ENCODE peak calls at places on chromosomes 7 and 10, in seven cellular contexts. K, V, X, C, U, R and D are unnamed samples.

GRCh38 chr10:102072867-102073527 is 7.8 kb downstream of the HPS6 start:
- DNase-seq in X (peak), C (peak), V (peak), R (peak), K (peak), U (peak), D (peak)

GRCh38 chr7:56105508-56105907 is 768 bp downstream of the CHCHD2 start:
- DNase-seq in C (peak), V (no peak), X (no peak), K (no peak), R (peak), U (no peak), D (peak)

GRCh38 chr10:124866812-124867211 is 65.2 kb downstream of the ABRAXAS2 start:
- DNase-seq in U (no peak), K (no peak), V (no peak), R (no peak), C (no peak), X (no peak), D (no peak)

GRCh38 chr10:68043030-68043429 is 32.1 kb downstream of the HERC4 start:
- DNase-seq in C (no peak), V (no peak), U (no peak), K (no peak), R (peak), X (no peak), D (peak)

GRCh38 chr10:67772894-67773511 is 65.0 kb downstream of the DNAJC12 start:
- DNase-seq in K (no peak), V (no peak), U (no peak), X (no peak), R (peak), C (peak), D (peak)

GRCh38 chr10:111113961-111114830 is 37.4 kb downstream of the ADRA2A start:
- DNase-seq in R (peak), X (peak), U (no peak), V (no peak), C (peak), K (no peak), D (no peak)

GRCh38 chr7:4934419-4935025 is 24.5 kb downstream of the MMD2 start:
- DNase-seq in V (no peak), U (no peak), C (no peak), K (no peak), R (no peak), X (no peak), D (no peak)

GRCh38 chr10:106935978-106936451 is 228.5 kb downstream of the SORCS1 start:
- DNase-seq in R (no peak), C (no peak), X (no peak), K (no peak), U (no peak), V (no peak), D (no peak)

GRCh38 chr7:28931565-28931964 is 26.6 kb downstream of the TRIL start:
- DNase-seq in C (no peak), K (no peak), U (no peak), R (no peak), V (no peak), X (no peak), D (no peak)

GRCh38 chr7:20238754-20239324 is 21.7 kb upstream of the MACC1 start:
- DNase-seq in U (no peak), K (no peak), C (no peak), X (peak), R (no peak), V (no peak), D (no peak)

GRCh38 chr7:26688388-26688787 is 176.0 kb downstream of the SKAP2 start:
- DNase-seq in U (no peak), K (no peak), R (no peak), C (no peak), X (no peak), V (no peak), D (no peak)

GRCh38 chr7:26686448-26686981 is 177.9 kb downstream of the SKAP2 start:
- DNase-seq in U (no peak), K (no peak), C (no peak), R (peak), V (no peak), X (no peak), D (peak)

GRCh38 chr7:26691886-26692285 is 172.5 kb downstream of the SKAP2 start:
- DNase-seq in C (no peak), R (no peak), U (no peak), K (no peak), X (no peak), V (no peak), D (no peak)

GRCh38 chr7:26690135-26690534 is 174.3 kb downstream of the SKAP2 start:
- DNase-seq in U (no peak), X (no peak), V (no peak), C (no peak), R (peak), K (no peak), D (no peak)

GRCh38 chr7:26688936-26689506 is 175.4 kb downstream of the SKAP2 start:
- DNase-seq in C (no peak), V (no peak), U (no peak), X (no peak), K (no peak), R (no peak), D (no peak)
- H3K4me3 ChIP-seq in C (no peak), V (no peak), U (no peak), X (no peak), K (no peak), R (no peak), D (no peak)

GRCh38 chr10:452512-453504 is 236.7 kb downstream of the DIP2C start:
- DNase-seq in R (no peak), U (no peak), K (no peak), X (no peak), V (no peak), C (no peak), D (peak)

GRCh38 chr10:459743-460142 is 229.7 kb downstream of the DIP2C start:
- DNase-seq in X (no peak), V (no peak), R (no peak), C (no peak), U (no peak), K (no peak), D (no peak)

GRCh38 chr10:454860-455259 is 234.6 kb downstream of the DIP2C start:
- DNase-seq in K (no peak), X (peak), V (no peak), R (peak), U (no peak), C (peak), D (peak)

GRCh38 chr10:458466-458865 is 231.0 kb downstream of the DIP2C start:
- DNase-seq in R (no peak), X (no peak), K (no peak), U (no peak), C (no peak), V (no peak), D (no peak)

DNA sequence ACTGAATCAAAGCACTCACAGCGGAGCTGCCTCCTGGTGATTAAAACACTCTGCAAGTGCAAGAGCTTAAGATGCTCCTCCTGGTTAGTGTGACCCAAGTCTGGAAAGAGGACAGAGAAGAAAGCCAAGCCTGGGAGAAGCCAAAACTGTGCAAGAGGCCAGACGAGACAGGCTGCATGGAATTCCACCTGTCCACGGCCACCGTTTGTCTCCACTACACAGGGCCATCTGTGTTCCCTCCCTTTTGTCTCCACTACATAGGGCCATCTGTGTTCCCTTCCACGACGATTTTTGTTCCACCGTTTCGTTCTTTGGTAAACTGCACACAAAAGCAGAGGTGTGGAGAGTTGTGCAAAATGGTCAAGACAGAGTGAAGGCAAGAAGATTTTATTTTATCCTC is 233.0 kb downstream of the DIP2C start:
- DNase-seq in K (no peak), V (no peak), U (no peak), X (no peak), R (no peak), C (no peak), D (no peak)
- TF ChIP-seq CTCF in K (no peak), V (no peak), U (no peak), X (no peak), R (no peak), C (no peak), D (no peak)

GRCh38 chr10:14481014-14481413 is 150.3 kb upstream of the FRMD4A start:
- DNase-seq in X (no peak), R (no peak), K (no peak), V (no peak), C (no peak), U (no peak), D (no peak)
- H3K4me3 ChIP-seq in X (no peak), R (no peak), K (no peak), V (no peak), C (no peak), U (no peak), D (no peak)

DNA sequence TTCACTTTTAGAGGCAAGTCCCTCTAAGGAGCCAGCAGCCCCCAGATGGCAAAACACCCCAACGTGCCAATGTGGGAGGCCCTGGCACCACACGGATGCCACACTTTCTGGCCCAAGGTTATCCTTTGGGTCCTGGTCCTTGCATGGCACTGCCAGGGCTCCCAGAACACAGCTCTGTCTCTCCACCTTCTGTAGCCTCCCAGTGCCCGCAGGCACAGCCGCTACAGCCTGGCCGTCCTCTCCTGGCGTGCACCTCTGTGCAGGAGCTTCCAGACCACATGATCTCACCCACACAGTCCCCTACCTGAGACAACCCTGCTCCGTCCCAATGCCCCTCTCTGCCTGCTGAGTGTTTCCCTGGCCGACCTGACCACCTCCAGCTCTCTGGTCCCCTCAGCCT is 215.0 kb downstream of the TNS3 start:
- DNase-seq in C (no peak), V (no peak), X (no peak), U (no peak), R (no peak), K (no peak), D (no peak)
- TF ChIP-seq CTCF in C (no peak), V (no peak), X (no peak), U (no peak), R (no peak), K (no peak), D (no peak)

DNA sequence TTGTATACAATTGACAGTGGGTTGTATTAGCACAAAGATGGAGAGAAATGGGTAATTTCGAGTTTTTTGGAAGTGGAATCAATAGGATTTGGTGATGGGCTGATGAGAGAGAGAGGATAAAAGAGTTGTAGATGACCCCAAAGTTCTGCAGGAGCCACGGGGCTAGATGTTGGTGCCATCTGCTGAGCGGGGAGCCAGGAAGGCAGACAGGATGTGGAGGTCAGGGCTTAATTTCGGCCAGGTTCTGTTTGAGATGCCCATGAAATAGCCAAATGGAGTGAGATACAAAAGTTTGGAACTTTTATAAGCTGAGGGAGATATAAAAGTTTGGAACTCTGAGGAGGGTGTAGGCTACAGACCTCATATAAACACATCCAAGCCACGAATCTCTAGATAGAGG is 2.1 kb downstream of the GIMAP4 start:
- DNase-seq in K (no peak), U (no peak), X (no peak), R (no peak), V (no peak), C (no peak), D (no peak)
- H3K4me3 ChIP-seq in K (peak), U (no peak), X (peak), R (no peak), V (no peak), C (no peak), D (no peak)

GRCh38 chr10:35452847-35453246 is 116.5 kb downstream of the CCNY start:
- DNase-seq in K (no peak), V (no peak), U (no peak), R (no peak), C (no peak), X (no peak), D (no peak)

GRCh38 chr10:35456175-35456574 is 119.9 kb downstream of the CCNY start:
- DNase-seq in V (no peak), R (no peak), X (no peak), U (no peak), C (no peak), K (no peak), D (no peak)

GRCh38 chr10:35451103-35452016 is 115.1 kb downstream of the CCNY start:
- DNase-seq in K (no peak), R (peak), X (no peak), U (no peak), V (no peak), C (no peak), D (no peak)

GRCh38 chr10:35456784-35457183 is 120.5 kb downstream of the CCNY start:
- DNase-seq in U (no peak), K (no peak), X (no peak), R (no peak), C (no peak), V (no peak), D (no peak)

DNA sequence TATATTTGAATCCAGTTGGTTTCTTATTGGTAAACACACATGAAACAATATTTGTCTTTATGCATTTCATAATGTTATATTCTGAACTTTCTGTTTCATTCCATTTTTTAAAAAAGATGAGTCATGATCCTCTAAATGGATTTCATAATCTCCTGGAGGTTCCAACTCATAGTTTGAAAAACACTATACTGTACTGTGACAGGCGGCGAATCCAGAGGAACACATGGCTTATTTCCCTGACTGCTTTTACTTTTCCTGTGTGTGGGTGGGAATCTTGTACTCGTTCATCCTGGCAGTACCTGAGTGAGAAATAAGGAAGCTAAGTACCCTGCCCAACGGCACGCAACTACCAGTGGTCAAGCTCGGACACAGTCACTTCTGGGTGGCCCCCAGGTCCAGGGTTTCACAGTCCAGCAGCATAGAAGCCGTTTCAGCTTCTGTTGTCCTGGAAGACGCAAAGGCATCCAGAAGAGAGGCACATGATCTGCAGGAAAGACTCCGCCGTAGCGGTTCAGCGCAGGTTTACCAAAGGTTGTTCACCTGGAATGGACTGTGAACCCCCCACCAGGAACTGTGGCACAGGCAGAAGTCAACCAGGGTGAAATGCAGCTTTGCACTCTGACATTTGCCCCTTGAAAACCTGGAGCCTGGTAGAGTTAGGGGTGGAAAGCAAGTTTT is 117.7 kb downstream of the CCNY start:
- DNase-seq in V (no peak), X (no peak), U (no peak), C (peak), K (no peak), R (peak), D (peak)
- TF ChIP-seq CTCF in V (no peak), X (no peak), U (no peak), C (no peak), K (no peak), R (no peak), D (no peak)

GRCh38 chr10:17427201-17427600 is 27.2 kb downstream of the ST8SIA6 start:
- DNase-seq in R (no peak), C (no peak), K (no peak), V (no peak), U (no peak), X (no peak), D (no peak)

GRCh38 chr10:17430647-17431355 is 23.6 kb downstream of the ST8SIA6 start:
- DNase-seq in X (peak), V (peak), K (peak), R (peak), U (peak), C (peak), D (peak)

GRCh38 chr10:17428096-17428615 is 26.2 kb downstream of the ST8SIA6 start:
- DNase-seq in C (no peak), K (no peak), R (no peak), V (no peak), X (no peak), U (no peak), D (no peak)

GRCh38 chr10:17428616-17429097 is 25.7 kb downstream of the ST8SIA6 start:
- DNase-seq in R (no peak), K (no peak), C (no peak), U (no peak), V (no peak), X (no peak), D (no peak)

DNA sequence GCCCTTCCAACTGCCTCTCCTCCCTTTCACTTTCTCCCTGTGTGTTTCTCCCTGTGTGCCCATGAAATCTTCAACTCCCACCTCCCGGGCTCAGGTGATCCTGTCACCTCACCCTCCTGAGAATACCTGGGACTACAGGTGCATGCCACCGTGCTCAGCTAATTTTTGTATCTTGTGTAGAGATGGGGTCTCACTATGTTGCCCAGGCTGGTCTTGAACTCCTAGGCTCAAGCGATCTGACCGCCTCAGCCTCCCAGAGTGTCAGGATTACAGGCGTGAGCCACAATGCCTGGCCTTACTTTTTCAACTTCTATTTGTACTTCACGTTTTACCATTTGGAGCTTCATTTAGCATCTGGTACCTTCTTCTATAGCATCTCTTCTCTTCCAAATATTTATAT is 24.9 kb downstream of the ST8SIA6 start:
- DNase-seq in V (no peak), R (no peak), U (no peak), X (no peak), C (no peak), K (no peak), D (no peak)
- H3K4me3 ChIP-seq in V (no peak), R (no peak), U (no peak), X (no peak), C (no peak), K (no peak), D (no peak)